ENCODE peak calls at places on chromosomes 13 and 19, in four cellular contexts. F is GM12878, I is A549, C is endothelial cell of umbilical vein. H is an unnamed sample.

GRCh38 chr19:55675661-55676354 is 782 bp downstream of the EPN1 start:
- DNase-seq in F (no peak), I (no peak), C (peak; percentile 29), H (no peak)

GRCh38 chr13:49733181-49733951 is 42.1 kb upstream of the EBPL start:
- DNase-seq in F (no peak), I (no peak), C (peak; percentile 2), H (peak; percentile 4)

GRCh38 chr13:32200741-32201140 is 114.4 kb downstream of the ZAR1L start:
- DNase-seq in F (no peak), I (no peak), C (no peak), H (no peak)

GRCh38 chr19:48925240-48925843 is 8.2 kb upstream of the DHDH start:
- DNase-seq in F (no peak), I (no peak), C (no peak), H (no peak)

GRCh38 chr13:106610511-106610910 is 42.6 kb upstream of the ARGLU1 start:
- DNase-seq in F (no peak), I (no peak), C (no peak), H (no peak)

GRCh38 chr13:61706899-61707298 is 291.2 kb upstream of the PCDH20 start:
- DNase-seq in F (no peak), I (no peak), C (no peak), H (no peak)

GRCh38 chr13:100600461-100600860 is 11.9 kb upstream of the GGACT start:
- DNase-seq in F (no peak), I (no peak), C (no peak), H (no peak)

GRCh38 chr13:79128158-79128557 is 277.9 kb downstream of the RBM26 start:
- DNase-seq in F (peak; percentile 13), I (no peak), C (no peak), H (peak; percentile 94)

GRCh38 chr19:7650148-7650547 is 13.2 kb downstream of the STXBP2 start:
- DNase-seq in F (no peak), I (no peak), C (no peak), H (no peak)

GRCh38 chr13:24997367-24997967 is 98.5 kb upstream of the PABPC3 start:
- DNase-seq in F (no peak), I (peak; percentile 11), C (peak; percentile 29), H (peak; percentile 44)

GRCh38 chr19:7636691-7637373 is at the start of gene STXBP2:
- DNase-seq in F (peak; percentile 35), I (peak; percentile 77), C (peak; percentile 34), H (peak; percentile 84)

GRCh38 chr19:19602136-19602712 is 16.3 kb downstream of the PBX4 start:
- DNase-seq in F (no peak), I (no peak), C (no peak), H (no peak)

GRCh38 chr13:26469602-26470001 is 87.9 kb upstream of the WASF3 start:
- DNase-seq in F (no peak), I (no peak), C (no peak), H (no peak)

GRCh38 chr19:4694211-4694987 is 24.3 kb upstream of the MYDGF start:
- DNase-seq in F (no peak), I (peak; percentile 93), C (peak; percentile 78), H (peak; percentile 14)

GRCh38 chr19:34120846-34121639 is 51.3 kb upstream of the LSM14A start:
- DNase-seq in F (no peak), I (peak; percentile 87), C (peak; percentile 65), H (peak; percentile 63)

GRCh38 chr19:39788244-39788643 is 9.6 kb downstream of the LEUTX start:
- DNase-seq in F (no peak), I (no peak), C (no peak), H (no peak)

GRCh38 chr13:31045621-31046081 is 113.2 kb downstream of the TEX26 start:
- DNase-seq in F (peak; percentile 37), I (peak; percentile 74), C (peak; percentile 92), H (peak; percentile 90)

GRCh38 chr19:3034845-3035541 is 5.9 kb upstream of the TLE2 start:
- DNase-seq in F (peak; percentile 1), I (no peak), C (no peak), H (peak; percentile 62)

GRCh38 chr13:39047560-39047959 is 9.3 kb downstream of the NHLRC3 start:
- DNase-seq in F (no peak), I (no peak), C (no peak), H (no peak)

GRCh38 chr19:1826557-1827521 is 14.8 kb upstream of the ATP8B3 start:
- DNase-seq in F (no peak), I (no peak), C (no peak), H (no peak)

GRCh38 chr13:101190337-101190736 is 226.0 kb downstream of the NALCN start:
- DNase-seq in F (no peak), I (no peak), C (no peak), H (no peak)

GRCh38 chr13:27997904-27998522 is 9.5 kb upstream of the URAD start:
- DNase-seq in F (no peak), I (peak; percentile 12), C (peak; percentile 39), H (peak; percentile 84)

GRCh38 chr19:45477216-45477615 is 9.4 kb downstream of the FOSB start:
- DNase-seq in F (no peak), I (no peak), C (no peak), H (no peak)

GRCh38 chr19:55688422-55689218 is 13.6 kb downstream of the EPN1 start:
- DNase-seq in F (no peak), I (no peak), C (no peak), H (no peak)

GRCh38 chr13:20901668-20902437 is 693 bp downstream of the XPO4 start:
- DNase-seq in F (no peak), I (peak; percentile 24), C (peak; percentile 40), H (peak; percentile 86)

GRCh38 chr13:48561461-48562224 is 28.8 kb upstream of the RCBTB2 start:
- DNase-seq in F (no peak), I (no peak), C (no peak), H (peak; percentile 53)

GRCh38 chr19:10001899-10002298 is 8.4 kb downstream of the COL5A3 start:
- DNase-seq in F (no peak), I (no peak), C (no peak), H (peak; percentile 45)

GRCh38 chr13:66635526-66635925 is 594.6 kb downstream of the PCDH9 start:
- DNase-seq in F (no peak), I (no peak), C (peak; percentile 89), H (no peak)

GRCh38 chr13:112624602-112625430 is 36.9 kb upstream of the TUBGCP3 start:
- DNase-seq in F (no peak), I (no peak), C (no peak), H (no peak)

GRCh38 chr19:36573020-36573947 is at the start of gene ZNF529:
- DNase-seq in F (peak; percentile 74), I (peak; percentile 93), C (peak; percentile 94), H (peak; percentile 91)

GRCh38 chr13:88745013-88745412 is 1073.8 kb downstream of the SLITRK5 start:
- DNase-seq in F (no peak), I (no peak), C (no peak), H (no peak)

GRCh38 chr13:113777311-113778260 is 18.6 kb downstream of the TMEM255B start:
- DNase-seq in F (no peak), I (no peak), C (no peak), H (peak; percentile 64)

GRCh38 chr13:110421696-110422395 is 114.8 kb downstream of the COL4A2 start:
- DNase-seq in F (no peak), I (no peak), C (no peak), H (peak; percentile 88)

GRCh38 chr13:33855371-33855895 is 37.5 kb downstream of the RFC3 start:
- DNase-seq in F (no peak), I (no peak), C (peak; percentile 3), H (no peak)

GRCh38 chr13:72174549-72174948 is 307.5 kb upstream of the DACH1 start:
- DNase-seq in F (no peak), I (no peak), C (no peak), H (no peak)

GRCh38 chr13:30421093-30422055 is 919 bp upstream of the UBE2L5 start:
- DNase-seq in F (no peak), I (peak; percentile 36), C (peak; percentile 81), H (peak; percentile 84)

GRCh38 chr13:20566424-20566916 is 487 bp upstream of the IFT88 start:
- DNase-seq in F (no peak), I (peak; percentile 40), C (no peak), H (no peak)

GRCh38 chr19:31589109-31589508 is 239.9 kb upstream of the TSHZ3 start:
- DNase-seq in F (no peak), I (no peak), C (no peak), H (no peak)

GRCh38 chr13:59176775-59177174 is 987.0 kb downstream of the DIAPH3 start:
- DNase-seq in F (no peak), I (no peak), C (no peak), H (peak; percentile 30)
- H3K4me3 ChIP-seq in F (no peak overlapping the region), I (no peak overlapping the region), C (no peak overlapping the region), H (no peak overlapping the region)

DNA sequence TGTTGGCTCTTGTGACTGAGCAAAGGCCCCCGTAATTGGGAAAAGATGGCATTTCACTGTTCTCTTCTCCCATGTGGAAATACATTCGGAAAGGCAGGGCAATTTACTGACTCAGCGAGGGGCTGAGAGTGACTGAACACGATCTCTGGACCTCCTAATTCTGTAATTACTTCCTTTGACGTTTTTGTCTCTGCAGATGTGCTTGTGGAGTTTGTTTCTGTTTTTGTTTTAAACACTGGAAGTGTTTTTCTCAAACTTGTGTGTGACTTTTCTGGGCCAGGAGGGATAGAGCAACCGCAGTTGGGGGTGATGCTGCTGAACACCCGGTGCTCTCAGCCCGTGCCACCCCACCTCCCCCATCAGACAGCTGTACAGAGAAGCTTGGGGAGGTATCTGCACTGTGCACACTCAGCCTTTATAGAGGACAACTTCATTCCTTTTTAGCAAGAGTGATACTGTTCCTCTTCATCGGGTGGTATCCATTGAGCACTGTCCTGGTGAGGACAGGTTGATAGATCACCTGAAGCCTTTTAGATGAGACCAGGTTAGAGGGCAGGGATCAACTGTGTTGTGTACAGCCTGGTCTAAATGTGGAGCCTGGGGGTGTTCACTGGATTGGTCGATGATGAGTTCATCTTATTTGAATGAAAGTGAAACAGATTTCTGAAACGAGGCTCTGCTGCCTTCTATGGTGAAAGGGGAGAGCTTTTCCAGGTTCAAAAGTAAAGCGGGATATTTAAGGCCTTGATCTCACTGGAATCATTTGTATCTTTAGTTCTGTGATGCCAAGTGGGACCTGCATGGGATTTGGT is 117.4 kb downstream of the ESD start:
- DNase-seq in F (peak; percentile 53), I (no peak), C (no peak), H (no peak)
- TF ChIP-seq MYC in F (no peak), I (no peak), C (no peak), H (no peak)

DNA sequence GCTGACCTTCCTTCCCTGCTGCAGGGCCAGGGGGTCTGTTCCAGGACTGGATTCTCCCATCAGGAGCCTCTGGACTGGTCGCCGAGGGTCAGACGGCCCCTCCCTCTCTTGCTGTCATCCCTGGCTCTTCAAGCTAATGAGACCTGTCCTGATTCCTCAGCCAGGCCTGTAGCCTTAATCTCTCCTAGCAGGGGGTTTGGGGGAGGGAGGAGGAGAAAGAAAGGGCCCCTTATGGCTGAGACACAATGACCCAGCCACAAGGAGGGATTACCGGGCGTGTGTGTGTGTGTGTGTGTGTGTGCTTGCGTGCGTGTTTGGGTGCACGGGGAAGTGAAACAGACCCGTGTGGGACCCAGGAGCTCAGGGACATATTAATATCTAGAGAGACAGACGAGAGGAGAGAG is 1.9 kb upstream of the CRX start:
- DNase-seq in F (no peak), I (no peak), C (no peak), H (no peak)
- H3K4me3 ChIP-seq in F (no peak overlapping the region), I (no peak overlapping the region), C (no peak overlapping the region), H (no peak overlapping the region)

GRCh38 chr19:50435221-50435620 is 2.5 kb downstream of the MYBPC2 start:
- DNase-seq in F (no peak), I (no peak), C (no peak), H (no peak)

GRCh38 chr19:50433201-50434180 is 799 bp downstream of the MYBPC2 start:
- DNase-seq in F (no peak), I (no peak), C (no peak), H (no peak)

GRCh38 chr19:50432658-50433057 is at the start of gene MYBPC2:
- DNase-seq in F (no peak), I (no peak), C (no peak), H (no peak)

GRCh38 chr19:50435627-50436026 is 2.9 kb downstream of the MYBPC2 start:
- DNase-seq in F (no peak), I (no peak), C (no peak), H (no peak)

GRCh38 chr19:50434525-50434924 is 1.8 kb downstream of the MYBPC2 start:
- DNase-seq in F (no peak), I (no peak), C (no peak), H (no peak)
- TF ChIP-seq MYC in F (no peak), I (no peak), C (no peak), H (no peak)